ENCODE peak calls at places on chromosomes 7 and 10, in four cellular contexts. Q is stomach, H is left colon, F is MV-4-11. N is an unnamed sample.
A peak's percentile ranks its signal among the peaks of the same experiment; 100 is the strongest.

GRCh38 chr7:45072131-45073030 is 16.4 kb downstream of the NACAD start:
- DNase-seq in H (no peak), Q (no peak), F (peak; percentile 79), N (no peak)

GRCh38 chr10:33901166-33901565 is 566.7 kb upstream of the NRP1 start:
- DNase-seq in F (no peak), Q (no peak), H (no peak), N (no peak)

GRCh38 chr7:142496545-142496991 is 238.7 kb upstream of the PRSS58 start:
- DNase-seq in H (no peak), F (peak; percentile 48), Q (no peak), N (no peak)

GRCh38 chr7:157519246-157519645 is 182.4 kb downstream of the DNAJB6 start:
- DNase-seq in F (no peak), H (no peak), Q (peak; percentile 17), N (peak; percentile 45)

GRCh38 chr10:103758294-103758681 is 97.1 kb downstream of the SH3PXD2A start:
- DNase-seq in Q (no peak), H (no peak), F (no peak), N (no peak)

GRCh38 chr10:111370101-111370500 is 293.3 kb downstream of the ADRA2A start:
- DNase-seq in H (no peak), F (no peak), Q (no peak), N (no peak)

GRCh38 chr7:135234727-135235126 is 1.1 kb downstream of the STRA8 start:
- DNase-seq in Q (no peak), F (no peak), H (no peak), N (peak; percentile 29)

GRCh38 chr7:127946081-127946480 is 85.2 kb downstream of the LRRC4 start:
- DNase-seq in F (no peak), Q (no peak), H (no peak), N (no peak)

GRCh38 chr10:71747808-71748523 is 25.4 kb downstream of the VSIR start:
- DNase-seq in Q (no peak), F (peak; percentile 96), H (peak; percentile 52), N (no peak)

GRCh38 chr10:109740436-109740835 is 182.9 kb downstream of the XPNPEP1 start:
- DNase-seq in Q (no peak), H (no peak), F (no peak), N (no peak)

GRCh38 chr7:91249506-91250233 is 14.6 kb upstream of the FZD1 start:
- DNase-seq in F (no peak), H (no peak), Q (no peak), N (peak; percentile 43)

GRCh38 chr7:28230273-28230672 is 49.7 kb upstream of the JAZF1 start:
- DNase-seq in H (no peak), F (no peak), Q (no peak), N (no peak)

GRCh38 chr10:29189272-29189671 is 99.6 kb upstream of the LYZL1 start:
- DNase-seq in F (peak; percentile 20), Q (no peak), H (no peak), N (peak; percentile 13)

GRCh38 chr10:102102421-102102820 is 17.7 kb downstream of the LDB1 start:
- DNase-seq in H (no peak), Q (no peak), F (no peak), N (no peak)

GRCh38 chr7:116653204-116653603 is 18.8 kb upstream of the MET start:
- DNase-seq in H (no peak), Q (no peak), F (no peak), N (no peak)

GRCh38 chr7:44292418-44292817 is 33.0 kb downstream of the CAMK2B start:
- DNase-seq in F (no peak), H (no peak), Q (peak; percentile 7), N (no peak)

GRCh38 chr7:107972075-107972482 is 30.9 kb downstream of the LAMB1 start:
- DNase-seq in H (no peak), F (no peak), Q (no peak), N (peak; percentile 73)

GRCh38 chr7:21971780-21972396 is 26.2 kb upstream of the CDCA7L start:
- DNase-seq in H (no peak), F (no peak), Q (no peak), N (no peak)

GRCh38 chr7:105268511-105269392 is 120.0 kb downstream of the SRPK2 start:
- DNase-seq in H (no peak), Q (no peak), F (peak; percentile 54), N (peak; percentile 24)

GRCh38 chr7:134327896-134328295 is 11.2 kb upstream of the SLC35B4 start:
- DNase-seq in H (peak; percentile 59), F (peak; percentile 69), Q (no peak), N (no peak)

GRCh38 chr10:91335147-91335546 is 75.0 kb upstream of the HECTD2 start:
- DNase-seq in H (no peak), F (no peak), Q (no peak), N (no peak)

GRCh38 chr7:151945224-151945623 is 11.0 kb upstream of the GALNTL5 start:
- DNase-seq in H (no peak), F (no peak), Q (no peak), N (no peak)

GRCh38 chr10:4683838-4684237 is 142.2 kb upstream of the AKR1E2 start:
- DNase-seq in H (no peak), Q (no peak), F (no peak), N (no peak)

GRCh38 chr10:71797533-71798307 is 24.4 kb upstream of the VSIR start:
- DNase-seq in Q (no peak), H (no peak), F (peak; percentile 66), N (no peak)

GRCh38 chr10:76667307-76668012 is 970.1 kb downstream of the KCNMA1 start:
- DNase-seq in Q (no peak), H (no peak), F (no peak), N (no peak)

GRCh38 chr7:9557853-9558252 is 1124.4 kb downstream of the NXPH1 start:
- DNase-seq in Q (no peak), F (no peak), H (no peak), N (no peak)

GRCh38 chr10:3460420-3461128 is 288.0 kb upstream of the PITRM1 start:
- DNase-seq in Q (no peak), F (no peak), H (no peak), N (no peak)

GRCh38 chr7:131012477-131013031 is 278.5 kb upstream of the KLF14 start:
- DNase-seq in H (no peak), F (no peak), Q (no peak), N (no peak)

GRCh38 chr7:128356546-128357365 is 4.7 kb downstream of the PRRT4 start:
- DNase-seq in Q (no peak), F (no peak), H (no peak), N (no peak)

GRCh38 chr10:127906548-127907377 is at the start of gene PTPRE:
- DNase-seq in Q (peak; percentile 83), F (peak; percentile 43), H (peak; percentile 83), N (peak; percentile 90)

N was measured in lower leg skin.